ENCODE peak calls at places on chromosomes 13 and 19, in seven cellular contexts. B is GM10248, V is AG10803, O is fibroblast of pulmonary artery, Q is heart left ventricle, H is bronchial epithelial cell, X is colonic mucosa. L is an unnamed sample.

GRCh38 chr13:40193290-40194203 is 472.9 kb downstream of the FOXO1 start:
- DNase-seq in H (no peak), O (no peak), X (no peak), Q (peak), B (no peak), V (peak), L (no peak)

GRCh38 chr13:112990783-112991182 is 21.8 kb downstream of the MCF2L start:
- DNase-seq in H (no peak), O (no peak), X (peak), B (no peak), Q (no peak), V (no peak), L (no peak)

GRCh38 chr19:44900328-44901244 is 5.0 kb upstream of the APOE start:
- DNase-seq in V (no peak), O (no peak), Q (no peak), B (no peak), X (no peak), H (no peak), L (no peak)

GRCh38 chr19:14149509-14149994 is 13.2 kb upstream of the ASF1B start:
- DNase-seq in B (peak), V (peak), H (peak), Q (peak), O (peak), X (peak), L (no peak)

GRCh38 chr19:44684892-44685847 is 13.8 kb upstream of the CEACAM16 start:
- DNase-seq in Q (peak), B (no peak), V (peak), O (peak), X (no peak), H (peak), L (no peak)

GRCh38 chr13:29379281-29379680 is 216.2 kb downstream of the SLC7A1 start:
- DNase-seq in H (no peak), O (no peak), V (no peak), Q (no peak), B (no peak), X (no peak), L (no peak)

GRCh38 chr19:45526143-45526542 is 18.9 kb downstream of the VASP start:
- DNase-seq in Q (peak), B (no peak), V (peak), X (peak), H (peak), O (peak), L (no peak)

GRCh38 chr19:49453757-49454248 is 778 bp downstream of the ALDH16A1 start:
- DNase-seq in V (no peak), H (no peak), Q (no peak), B (no peak), O (no peak), X (no peak), L (peak)

GRCh38 chr19:40623403-40624239 is 22.5 kb downstream of the LTBP4 start:
- DNase-seq in H (peak), O (peak), V (no peak), Q (no peak), B (no peak), X (peak), L (no peak)

GRCh38 chr19:15431396-15432017 is 12.7 kb upstream of the AKAP8L start:
- DNase-seq in B (no peak), Q (no peak), H (no peak), X (no peak), V (no peak), O (no peak), L (no peak)

GRCh38 chr13:97883356-97883755 is 70.1 kb upstream of the IPO5 start:
- DNase-seq in B (no peak), X (no peak), Q (no peak), V (no peak), H (no peak), O (no peak), L (no peak)

GRCh38 chr13:23739597-23739996 is 149.6 kb downstream of the MIPEP start:
- DNase-seq in Q (no peak), X (no peak), B (no peak), H (peak), V (no peak), O (no peak), L (no peak)

GRCh38 chr13:99975626-99976025 is 4.1 kb upstream of the ZIC5 start:
- DNase-seq in Q (no peak), O (no peak), H (no peak), V (no peak), B (no peak), X (no peak), L (no peak)

GRCh38 chr13:101751488-101751887 is 299.0 kb downstream of the ITGBL1 start:
- DNase-seq in B (no peak), O (peak), X (no peak), H (peak), V (peak), Q (no peak), L (no peak)

GRCh38 chr19:14267224-14267741 is 61.3 kb upstream of the ADGRL1 start:
- DNase-seq in V (no peak), O (no peak), B (no peak), X (no peak), Q (no peak), H (no peak), L (no peak)

GRCh38 chr19:17544418-17544817 is 11.0 kb upstream of the COLGALT1 start:
- DNase-seq in X (no peak), Q (no peak), B (no peak), V (no peak), H (no peak), O (no peak), L (no peak)

GRCh38 chr13:109152941-109153340 is 523.5 kb downstream of the MYO16 start:
- DNase-seq in B (no peak), H (no peak), X (no peak), V (no peak), Q (no peak), O (no peak), L (no peak)

GRCh38 chr13:109154146-109154545 is 524.7 kb downstream of the MYO16 start:
- DNase-seq in X (no peak), V (no peak), Q (no peak), H (peak), O (no peak), B (no peak), L (no peak)

GRCh38 chr13:109156181-109156935 is 526.9 kb downstream of the MYO16 start:
- DNase-seq in Q (no peak), V (peak), X (no peak), H (peak), B (no peak), O (peak), L (no peak)

GRCh38 chr13:109155301-109155761 is 525.9 kb downstream of the MYO16 start:
- DNase-seq in H (peak), Q (no peak), X (no peak), B (no peak), O (peak), V (peak), L (no peak)

DNA sequence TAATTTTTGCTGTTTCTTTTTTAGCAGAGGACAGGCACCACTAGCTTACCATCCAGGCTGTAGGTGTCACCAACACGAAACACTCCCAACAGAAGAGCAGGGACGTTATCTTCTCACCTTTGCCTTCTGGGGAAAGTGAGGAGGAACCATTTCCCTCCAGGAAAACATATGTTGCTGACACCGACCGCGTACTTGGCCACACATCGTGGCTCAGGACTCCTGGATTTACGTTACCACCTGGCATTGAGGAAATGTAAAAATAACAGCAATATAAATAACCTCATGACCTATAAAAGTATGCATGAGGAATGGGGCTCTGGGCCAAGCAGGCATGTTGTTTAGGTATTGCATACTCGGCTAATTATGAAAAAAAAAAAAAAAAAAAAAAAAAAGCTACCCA is 525.1 kb downstream of the MYO16 start:
- DNase-seq in V (peak), O (no peak), B (no peak), X (no peak), H (peak), Q (no peak), L (no peak)
- TF ChIP-seq CTCF in V (no peak), O (no peak), B (no peak), X (no peak), H (no peak), Q (no peak), L (no peak)

GRCh38 chr13:75685239-75685697 is 49.1 kb downstream of the LMO7 start:
- DNase-seq in Q (no peak), V (peak), O (peak), B (no peak), H (peak), X (no peak), L (no peak)

GRCh38 chr13:75693227-75693626 is 57.1 kb downstream of the LMO7 start:
- DNase-seq in B (no peak), X (no peak), Q (no peak), O (no peak), V (no peak), H (no peak), L (no peak)

GRCh38 chr13:75689686-75690085 is 53.6 kb downstream of the LMO7 start:
- DNase-seq in Q (no peak), X (no peak), V (no peak), H (no peak), B (no peak), O (no peak), L (no peak)

GRCh38 chr13:75691183-75691582 is 55.1 kb downstream of the LMO7 start:
- DNase-seq in Q (no peak), H (peak), B (no peak), X (no peak), O (no peak), V (no peak), L (no peak)

DNA sequence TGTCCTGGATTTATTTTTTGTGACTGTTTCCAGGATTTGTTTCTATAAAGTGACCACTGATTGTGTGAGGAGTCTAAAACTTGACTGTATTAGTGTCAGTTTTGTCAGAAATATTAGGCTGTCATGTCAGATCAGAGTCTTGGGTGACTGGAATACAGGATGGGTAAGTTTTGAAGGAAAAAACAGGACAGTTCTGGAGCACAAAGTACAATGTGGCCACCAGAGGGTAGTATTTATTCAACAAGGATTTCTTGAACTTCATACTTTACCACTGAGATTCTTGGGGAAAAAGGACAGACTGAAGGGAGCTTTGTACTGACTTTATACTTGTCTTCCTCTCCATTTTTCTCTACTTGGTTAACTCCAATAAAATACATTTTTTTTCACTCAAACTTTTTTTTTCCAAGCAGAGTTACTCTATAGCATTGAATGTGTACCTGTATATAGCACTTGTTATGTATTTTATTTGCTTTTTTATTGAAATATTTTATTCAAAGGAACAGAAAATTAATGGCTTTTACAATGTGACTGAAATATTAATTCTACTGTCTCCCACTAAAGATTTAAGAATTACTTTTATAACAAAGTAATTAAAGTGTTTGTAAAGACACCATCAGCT is 51.1 kb downstream of the LMO7 start:
- DNase-seq in O (peak), H (peak), B (no peak), V (peak), X (no peak), Q (no peak), L (no peak)
- TF ChIP-seq CTCF in O (peak), H (peak), B (peak), V (peak), X (peak), Q (peak), L (peak)

GRCh38 chr13:110938662-110939421 is 24.0 kb upstream of the ANKRD10 start:
- DNase-seq in X (no peak), O (no peak), B (no peak), H (no peak), V (no peak), Q (no peak), L (no peak)
- TF ChIP-seq CTCF in X (no peak), O (no peak), B (no peak), H (no peak), V (no peak), Q (no peak), L (no peak)

GRCh38 chr19:12247644-12248222 is 47.0 kb downstream of the ZNF44 start:
- DNase-seq in H (no peak), V (no peak), O (no peak), X (no peak), Q (no peak), B (no peak), L (no peak)

DNA sequence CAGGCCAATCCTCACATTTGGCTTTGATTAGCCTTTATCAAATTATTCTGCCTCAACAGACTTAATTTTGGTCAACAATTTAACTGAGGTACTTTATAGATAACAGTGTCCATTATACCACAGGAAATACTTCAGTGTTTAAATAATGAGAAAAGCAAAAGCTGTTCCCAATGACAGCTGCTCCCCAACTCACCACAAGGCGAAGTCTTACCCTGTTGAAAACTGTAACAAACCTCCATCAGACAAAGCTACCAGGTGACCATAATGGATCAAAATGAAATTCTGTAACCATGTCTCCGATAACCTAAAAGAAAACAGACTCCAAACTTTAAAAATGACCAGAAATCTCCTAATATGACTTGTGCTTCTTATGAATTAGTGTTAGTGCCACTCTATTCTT is 50.3 kb downstream of the ZNF44 start:
- DNase-seq in V (no peak), O (no peak), H (no peak), B (no peak), Q (no peak), X (no peak), L (no peak)
- TF ChIP-seq CTCF in V (no peak), O (no peak), H (peak), B (no peak), Q (no peak), X (peak), L (no peak)

GRCh38 chr19:12648088-12648487 is 18.5 kb downstream of the MAN2B1 start:
- DNase-seq in X (peak), O (no peak), B (no peak), Q (no peak), V (no peak), H (no peak), L (no peak)
- TF ChIP-seq CTCF in X (no peak), O (peak), B (no peak), Q (no peak), V (no peak), H (peak), L (peak)

GRCh38 chr19:6127716-6128335 is 7.6 kb upstream of the ACSBG2 start:
- DNase-seq in Q (no peak), O (no peak), H (peak), B (no peak), X (no peak), V (peak), L (no peak)

GRCh38 chr19:6125571-6125989 is 9.9 kb upstream of the ACSBG2 start:
- DNase-seq in O (peak), X (peak), B (peak), Q (peak), H (peak), V (peak), L (peak)

DNA sequence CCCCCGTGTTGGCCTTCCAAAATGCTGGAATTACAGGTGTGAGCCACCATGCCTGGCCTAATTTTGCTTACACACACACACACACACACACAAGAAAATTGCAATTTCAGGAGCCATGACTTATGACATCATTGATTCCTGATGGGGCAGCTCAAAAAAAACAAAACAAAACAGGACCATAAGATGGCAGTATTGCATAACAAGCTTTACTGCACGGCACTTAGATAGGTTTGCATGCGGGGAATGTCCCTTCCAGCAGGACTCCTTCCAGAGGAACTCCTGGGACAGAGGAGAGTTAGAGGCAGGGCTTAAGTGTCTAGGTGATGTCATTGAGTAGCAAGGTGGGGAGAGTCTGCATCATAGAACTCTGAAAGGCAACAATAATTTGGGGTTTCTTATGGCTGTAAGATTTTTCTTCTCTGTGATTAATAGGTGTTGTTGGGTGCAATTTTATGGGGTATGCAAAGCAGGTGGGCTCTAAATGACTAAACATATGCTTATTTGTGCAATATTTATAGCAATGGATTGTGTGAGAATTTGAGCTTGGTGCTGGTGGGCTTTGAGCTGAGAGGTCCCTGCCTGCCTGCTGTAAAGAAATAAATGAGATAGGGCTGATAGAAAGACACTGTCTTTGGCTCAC is 9.0 kb upstream of the ACSBG2 start:
- DNase-seq in O (peak), X (no peak), V (peak), B (peak), H (peak), Q (no peak), L (peak)
- TF ChIP-seq CTCF in O (peak), X (no peak), V (peak), B (peak), H (peak), Q (peak), L (peak)

DNA sequence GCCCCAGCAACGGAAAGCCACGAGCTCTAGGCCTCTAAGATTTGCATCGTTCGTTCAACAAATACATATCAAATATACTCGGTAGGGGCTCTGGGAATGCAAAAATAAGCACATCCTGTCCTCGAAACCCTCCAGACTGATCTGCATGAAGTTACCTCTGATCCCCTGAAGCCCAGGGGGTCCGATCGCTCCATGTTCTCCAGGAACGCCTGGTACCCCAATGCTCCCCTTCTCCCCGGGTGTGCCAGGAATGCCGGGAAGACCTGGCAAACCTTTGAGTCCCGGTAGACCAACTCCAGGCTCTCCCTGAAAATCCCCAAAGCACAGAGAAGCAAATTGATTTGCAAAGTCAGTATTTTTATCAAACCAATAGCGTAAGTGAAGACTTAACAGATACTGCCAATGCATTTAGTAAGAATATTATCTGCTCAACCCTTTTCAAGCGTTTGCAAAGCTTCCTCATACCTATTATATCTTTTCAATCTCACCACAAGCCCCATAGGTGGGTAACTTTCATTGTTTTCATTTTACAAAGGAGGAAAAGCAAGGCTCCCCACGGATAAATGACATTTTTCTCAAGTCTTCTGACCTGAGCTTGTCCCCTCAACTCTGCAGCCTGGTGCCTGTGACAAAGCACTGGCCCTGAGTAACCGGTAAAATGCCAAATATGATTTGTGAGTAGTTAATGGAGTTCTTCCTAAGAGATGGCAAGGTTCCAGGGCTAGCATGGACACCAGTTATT is 127.7 kb downstream of the COL4A1 start:
- DNase-seq in B (no peak), V (no peak), Q (no peak), H (no peak), X (no peak), O (no peak), L (no peak)
- TF ChIP-seq CTCF in B (no peak), V (no peak), Q (no peak), H (no peak), X (no peak), O (no peak), L (no peak)

DNA sequence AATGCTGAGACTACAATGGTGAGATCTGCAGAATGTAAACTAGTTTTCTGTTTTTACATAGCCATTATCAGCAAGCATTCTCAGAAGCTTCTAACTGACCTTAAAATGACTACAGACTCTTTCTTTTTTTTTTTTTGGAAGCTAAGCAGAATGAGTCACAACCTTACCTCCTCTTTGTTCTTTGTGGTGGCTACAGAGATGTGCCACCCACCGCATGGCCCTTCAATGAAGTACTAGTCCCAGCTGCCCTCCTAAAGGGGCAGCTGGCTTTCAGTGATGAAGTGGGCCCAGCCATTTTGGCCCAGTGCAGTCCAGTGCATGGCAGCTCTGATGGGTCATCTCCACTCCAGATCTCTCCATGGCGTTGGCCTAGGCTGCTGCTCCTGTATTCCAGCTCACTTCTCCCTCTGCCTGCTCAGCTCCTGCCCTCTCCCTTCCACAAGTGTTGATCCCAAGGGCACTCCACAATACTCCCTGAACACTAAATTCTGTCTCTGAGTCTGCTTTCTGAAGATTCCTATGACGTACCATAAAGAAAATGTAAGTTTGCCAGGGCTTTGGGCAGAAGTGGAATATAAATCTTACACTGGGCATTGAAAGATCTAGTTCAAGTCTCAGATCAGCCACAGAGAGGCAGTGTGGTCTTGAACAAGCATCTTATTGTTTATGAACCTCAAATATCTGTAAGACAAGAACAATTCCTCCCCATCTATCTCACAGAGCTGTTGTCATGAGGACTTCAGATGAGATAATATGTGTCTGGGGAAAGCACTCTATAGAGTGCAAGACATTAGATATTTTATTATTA is 85.6 kb downstream of the RXFP2 start:
- DNase-seq in H (peak), B (no peak), Q (no peak), X (no peak), V (peak), O (peak), L (peak)
- TF ChIP-seq CTCF in H (no peak), B (peak), Q (peak), X (no peak), V (peak), O (no peak), L (peak)

L was measured in GM13977.